ENCODE peak calls at places on chromosomes 12 and 14, in five cellular contexts. One of them, this sample, is unnamed.

GRCh38 chr14:70289138-70289537 is 70.3 kb downstream of the COX16 start:
- DNase-seq in hepatocyte: no peak
- DNase-seq in stomach: no peak
- DNase-seq in RWPE2: no peak
- DNase-seq in brain microvascular endothelial cell: no peak
- DNase-seq in this sample: no peak

GRCh38 chr14:22685467-22685866 is 41.3 kb upstream of the OR6J1 start:
- DNase-seq in brain microvascular endothelial cell: no peak
- DNase-seq in stomach: no peak
- DNase-seq in hepatocyte: no peak
- DNase-seq in RWPE2: no peak
- DNase-seq in this sample: no peak

GRCh38 chr14:61108742-61109141 is 127.7 kb downstream of the SLC38A6 start:
- DNase-seq in hepatocyte: no peak
- DNase-seq in RWPE2: no peak
- DNase-seq in stomach: no peak
- DNase-seq in brain microvascular endothelial cell: no peak
- DNase-seq in this sample: no peak

GRCh38 chr12:57477710-57478681 is 1.7 kb downstream of the ARHGAP9 start:
- DNase-seq in stomach: no peak
- DNase-seq in hepatocyte: no peak
- DNase-seq in RWPE2: no peak
- DNase-seq in brain microvascular endothelial cell: no peak
- DNase-seq in this sample: no peak

GRCh38 chr12:29067430-29067829 is 81.6 kb upstream of the FAR2 start:
- DNase-seq in stomach: no peak
- DNase-seq in RWPE2: no peak
- DNase-seq in hepatocyte: no peak
- DNase-seq in brain microvascular endothelial cell: no peak
- DNase-seq in this sample: no peak

GRCh38 chr12:85281947-85282312 is 1.9 kb downstream of the ALX1 start:
- DNase-seq in brain microvascular endothelial cell: no peak
- DNase-seq in hepatocyte: no peak
- DNase-seq in RWPE2: no peak
- DNase-seq in stomach: no peak
- DNase-seq in this sample: no peak

GRCh38 chr14:96748371-96748770 is 48.8 kb upstream of the VRK1 start:
- DNase-seq in stomach: no peak
- DNase-seq in brain microvascular endothelial cell: no peak
- DNase-seq in RWPE2: no peak
- DNase-seq in hepatocyte: no peak
- DNase-seq in this sample: no peak

GRCh38 chr12:53053223-53054111 is 3.6 kb downstream of the TNS2 start:
- DNase-seq in hepatocyte: peak
- DNase-seq in RWPE2: no peak
- DNase-seq in stomach: peak
- DNase-seq in brain microvascular endothelial cell: no peak
- DNase-seq in this sample: peak

GRCh38 chr14:80213602-80214001 is 2.3 kb upstream of the DIO2 start:
- DNase-seq in brain microvascular endothelial cell: peak
- DNase-seq in hepatocyte: peak
- DNase-seq in stomach: peak
- DNase-seq in RWPE2: no peak
- DNase-seq in this sample: no peak

GRCh38 chr14:23608454-23608853 is 27.7 kb upstream of the DHRS2 start:
- DNase-seq in RWPE2: no peak
- DNase-seq in stomach: peak
- DNase-seq in brain microvascular endothelial cell: no peak
- DNase-seq in hepatocyte: no peak
- DNase-seq in this sample: no peak

GRCh38 chr14:33661071-33661470 is 289.8 kb downstream of the EGLN3 start:
- DNase-seq in RWPE2: no peak
- DNase-seq in brain microvascular endothelial cell: no peak
- DNase-seq in stomach: no peak
- DNase-seq in hepatocyte: no peak
- DNase-seq in this sample: no peak

GRCh38 chr12:77120156-77120555 is 54.8 kb upstream of the E2F7 start:
- DNase-seq in brain microvascular endothelial cell: peak
- DNase-seq in stomach: no peak
- DNase-seq in RWPE2: no peak
- DNase-seq in hepatocyte: no peak
- DNase-seq in this sample: no peak

GRCh38 chr12:124744659-124745467 is 118.8 kb downstream of the SCARB1 start:
- DNase-seq in RWPE2: no peak
- DNase-seq in hepatocyte: no peak
- DNase-seq in brain microvascular endothelial cell: no peak
- DNase-seq in stomach: no peak
- DNase-seq in this sample: no peak

GRCh38 chr12:121128908-121129704 is 3.6 kb upstream of the P2RX7 start:
- DNase-seq in hepatocyte: peak
- DNase-seq in stomach: peak
- DNase-seq in RWPE2: no peak
- DNase-seq in brain microvascular endothelial cell: peak
- DNase-seq in this sample: no peak

GRCh38 chr12:119115296-119115905 is 63.3 kb upstream of the HSPB8 start:
- DNase-seq in stomach: no peak
- DNase-seq in hepatocyte: peak
- DNase-seq in RWPE2: no peak
- DNase-seq in brain microvascular endothelial cell: peak
- DNase-seq in this sample: no peak

GRCh38 chr12:50525422-50525821 is 20.6 kb downstream of the DIP2B start:
- DNase-seq in hepatocyte: no peak
- DNase-seq in brain microvascular endothelial cell: no peak
- DNase-seq in stomach: no peak
- DNase-seq in RWPE2: no peak
- DNase-seq in this sample: no peak

GRCh38 chr12:56146492-56147460 is 5.6 kb upstream of the MYL6B start:
- DNase-seq in hepatocyte: peak
- DNase-seq in stomach: no peak
- DNase-seq in brain microvascular endothelial cell: no peak
- DNase-seq in RWPE2: no peak
- DNase-seq in this sample: no peak

GRCh38 chr14:92403981-92404380 is 81.0 kb downstream of the SLC24A4 start:
- DNase-seq in RWPE2: no peak
- DNase-seq in hepatocyte: no peak
- DNase-seq in brain microvascular endothelial cell: no peak
- DNase-seq in stomach: no peak
- DNase-seq in this sample: no peak

GRCh38 chr14:60183724-60184596 is 18.8 kb upstream of the DHRS7 start:
- DNase-seq in hepatocyte: peak
- DNase-seq in stomach: no peak
- DNase-seq in brain microvascular endothelial cell: peak
- DNase-seq in RWPE2: no peak
- DNase-seq in this sample: no peak

GRCh38 chr12:51785906-51786305 is 62.6 kb downstream of the FIGNL2 start:
- DNase-seq in hepatocyte: no peak
- DNase-seq in RWPE2: no peak
- DNase-seq in stomach: no peak
- DNase-seq in brain microvascular endothelial cell: no peak
- DNase-seq in this sample: no peak

GRCh38 chr14:64654072-64654899 is 49.9 kb upstream of the PLEKHG3 start:
- DNase-seq in RWPE2: no peak
- DNase-seq in brain microvascular endothelial cell: peak
- DNase-seq in stomach: no peak
- DNase-seq in hepatocyte: peak
- DNase-seq in this sample: no peak

GRCh38 chr14:93018401-93018800 is 95.5 kb downstream of the CHGA start:
- DNase-seq in RWPE2: no peak
- DNase-seq in stomach: no peak
- DNase-seq in hepatocyte: no peak
- DNase-seq in brain microvascular endothelial cell: no peak
- DNase-seq in this sample: no peak

GRCh38 chr14:105532735-105533141 is 6.4 kb downstream of the TMEM121 start:
- DNase-seq in stomach: no peak
- DNase-seq in RWPE2: no peak
- DNase-seq in brain microvascular endothelial cell: peak
- DNase-seq in hepatocyte: peak
- DNase-seq in this sample: no peak

GRCh38 chr14:24183014-24183481 is 5.6 kb downstream of the IPO4 start:
- DNase-seq in hepatocyte: no peak
- DNase-seq in RWPE2: peak
- DNase-seq in stomach: no peak
- DNase-seq in brain microvascular endothelial cell: no peak
- DNase-seq in this sample: no peak

GRCh38 chr14:88993946-88994345 is 169.5 kb downstream of the TTC8 start:
- DNase-seq in RWPE2: no peak
- DNase-seq in hepatocyte: no peak
- DNase-seq in brain microvascular endothelial cell: peak
- DNase-seq in stomach: no peak
- DNase-seq in this sample: no peak

GRCh38 chr12:51639361-51639760 is 48.3 kb downstream of the SCN8A start:
- DNase-seq in stomach: no peak
- DNase-seq in RWPE2: no peak
- DNase-seq in hepatocyte: no peak
- DNase-seq in brain microvascular endothelial cell: no peak
- DNase-seq in this sample: no peak

GRCh38 chr12:62793256-62794217 is 141.4 kb downstream of the PPM1H start:
- DNase-seq in stomach: peak
- DNase-seq in hepatocyte: peak
- DNase-seq in RWPE2: no peak
- DNase-seq in brain microvascular endothelial cell: peak
- DNase-seq in this sample: peak

DNA sequence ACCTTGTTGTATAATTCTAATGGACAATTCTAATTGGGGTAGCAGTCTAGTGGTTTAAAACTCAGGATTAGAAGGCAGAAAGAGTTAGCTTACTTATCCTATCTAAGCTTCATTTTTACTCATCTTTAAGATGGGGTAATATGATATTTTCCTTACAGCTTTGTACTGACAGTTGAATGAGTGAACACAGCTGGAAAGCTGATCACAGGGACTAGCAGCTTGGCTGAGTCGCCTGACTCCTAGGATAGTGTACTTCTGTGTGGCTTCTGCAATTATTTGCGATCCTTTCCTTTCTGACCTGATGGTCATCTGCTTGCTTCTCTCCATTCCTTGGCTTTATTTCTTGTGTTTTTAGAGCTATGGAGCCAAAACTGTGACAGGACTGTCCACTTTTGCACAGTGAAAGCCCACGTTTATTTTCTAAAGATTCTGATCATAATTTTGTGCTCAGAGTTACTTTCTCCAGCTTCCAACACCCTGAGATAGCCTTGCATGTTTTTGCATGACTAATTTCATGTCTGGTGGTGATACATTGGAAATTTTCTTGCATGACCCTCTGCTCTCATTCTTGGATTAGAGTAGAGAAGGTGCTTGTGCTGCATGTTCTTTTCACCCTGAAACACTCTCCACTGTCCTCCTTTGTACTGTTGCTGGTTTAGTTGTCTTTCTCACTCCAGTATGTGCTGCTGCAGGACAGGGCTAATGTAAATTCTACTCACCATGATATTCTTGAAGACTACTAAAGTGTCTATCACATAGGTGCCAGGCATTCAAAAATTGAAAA is 377.0 kb upstream of the ATP2B1 start:
- DNase-seq in stomach: no peak
- DNase-seq in RWPE2: no peak
- DNase-seq in brain microvascular endothelial cell: no peak
- DNase-seq in hepatocyte: no peak
- DNase-seq in this sample: no peak
- H3K27ac ChIP-seq in stomach: no peak
- H3K27ac ChIP-seq in RWPE2: no peak
- H3K27ac ChIP-seq in brain microvascular endothelial cell: no peak
- H3K27ac ChIP-seq in hepatocyte: no peak
- H3K27ac ChIP-seq in this sample: no peak

GRCh38 chr12:108803428-108804105 is 53.8 kb downstream of the SSH1 start:
- DNase-seq in brain microvascular endothelial cell: peak
- DNase-seq in stomach: peak
- DNase-seq in hepatocyte: peak
- DNase-seq in RWPE2: no peak
- DNase-seq in this sample: no peak
- H3K27ac ChIP-seq in brain microvascular endothelial cell: peak
- H3K27ac ChIP-seq in stomach: peak
- H3K27ac ChIP-seq in hepatocyte: peak
- H3K27ac ChIP-seq in RWPE2: peak
- H3K27ac ChIP-seq in this sample: peak

DNA sequence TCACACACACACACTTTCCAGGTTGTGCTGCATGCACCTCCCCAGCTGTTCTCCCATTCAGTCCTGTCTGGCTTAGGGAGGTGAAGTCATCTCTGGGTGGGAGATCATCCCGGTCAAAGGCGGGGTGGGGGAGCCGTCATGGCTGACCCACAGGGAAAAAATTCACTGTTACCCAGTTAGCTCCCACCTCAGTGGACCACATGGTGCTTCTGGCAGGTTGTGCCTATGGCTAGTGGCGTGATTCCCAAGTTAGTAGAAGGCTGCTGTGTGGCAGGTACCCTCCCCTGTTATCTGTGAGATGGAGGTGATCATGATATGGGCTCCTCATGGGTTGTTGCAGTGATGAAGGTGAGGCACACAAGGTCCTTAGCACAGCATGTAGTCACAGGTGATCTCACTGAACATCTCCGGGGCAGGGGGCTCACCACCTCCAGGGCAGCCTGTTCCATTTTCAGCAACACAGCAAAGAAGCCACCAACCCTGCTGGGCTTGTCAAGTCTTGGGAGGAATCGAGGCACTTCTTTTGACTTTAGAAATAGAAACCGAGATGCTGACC is 154.9 kb upstream of the CCND2 start:
- DNase-seq in hepatocyte: no peak
- DNase-seq in brain microvascular endothelial cell: no peak
- DNase-seq in RWPE2: peak
- DNase-seq in stomach: no peak
- DNase-seq in this sample: no peak
- H3K27ac ChIP-seq in hepatocyte: no peak
- H3K27ac ChIP-seq in brain microvascular endothelial cell: no peak
- H3K27ac ChIP-seq in RWPE2: peak
- H3K27ac ChIP-seq in stomach: no peak
- H3K27ac ChIP-seq in this sample: no peak

GRCh38 chr12:11884661-11885060 is 186.1 kb upstream of the BCL2L14 start:
- DNase-seq in brain microvascular endothelial cell: no peak
- DNase-seq in RWPE2: no peak
- DNase-seq in hepatocyte: no peak
- DNase-seq in stomach: peak
- DNase-seq in this sample: no peak

GRCh38 chr12:11891350-11892064 is 179.2 kb upstream of the BCL2L14 start:
- DNase-seq in brain microvascular endothelial cell: no peak
- DNase-seq in hepatocyte: no peak
- DNase-seq in RWPE2: no peak
- DNase-seq in stomach: no peak
- DNase-seq in this sample: no peak

GRCh38 chr12:11885261-11886038 is 185.3 kb upstream of the BCL2L14 start:
- DNase-seq in brain microvascular endothelial cell: peak
- DNase-seq in hepatocyte: peak
- DNase-seq in stomach: peak
- DNase-seq in RWPE2: peak
- DNase-seq in this sample: peak

GRCh38 chr12:11886339-11886738 is 184.4 kb upstream of the BCL2L14 start:
- DNase-seq in hepatocyte: no peak
- DNase-seq in RWPE2: no peak
- DNase-seq in stomach: no peak
- DNase-seq in brain microvascular endothelial cell: no peak
- DNase-seq in this sample: no peak

DNA sequence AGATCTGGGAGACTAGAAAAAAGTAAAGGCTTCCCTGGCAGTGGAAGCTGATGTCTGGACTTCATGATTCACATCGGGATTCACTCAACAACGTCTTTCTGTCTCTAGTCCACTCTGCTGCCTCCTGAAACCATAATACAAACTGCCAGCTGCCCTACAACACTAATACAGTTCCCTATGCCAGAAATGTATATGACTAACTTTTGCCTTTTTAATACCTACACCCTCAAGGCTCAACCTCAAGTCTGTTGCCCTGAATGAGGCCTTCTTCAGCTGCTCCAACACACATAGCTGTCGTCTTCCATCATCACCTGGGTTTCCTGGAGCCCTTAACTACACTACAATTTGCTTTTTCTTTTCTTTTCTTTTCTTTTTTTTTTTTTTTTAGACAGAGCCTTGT is 182.7 kb upstream of the BCL2L14 start:
- DNase-seq in hepatocyte: no peak
- DNase-seq in brain microvascular endothelial cell: no peak
- DNase-seq in stomach: no peak
- DNase-seq in RWPE2: no peak
- DNase-seq in this sample: no peak
- H3K27ac ChIP-seq in hepatocyte: no peak
- H3K27ac ChIP-seq in brain microvascular endothelial cell: no peak
- H3K27ac ChIP-seq in stomach: no peak
- H3K27ac ChIP-seq in RWPE2: no peak
- H3K27ac ChIP-seq in this sample: peak